ENCODE peak calls at places on chromosomes 3 and 15, in four cellular contexts. Q is NCI-H1092, W is left ventricle myocardium superior, Z is A549. A is an unnamed sample.

GRCh38 chr3:196684548-196685407 is 27.3 kb downstream of the CEP19 start:
- DNase-seq in Q (peak; percentile 19), Z (peak; percentile 34), W (peak; percentile 48), A (peak; percentile 50)

GRCh38 chr3:131704084-131704483 is 201.3 kb upstream of the MRPL3 start:
- DNase-seq in Q (no peak), W (no peak), Z (no peak), A (no peak)

GRCh38 chr15:66862111-66862815 is 160.2 kb downstream of the SMAD6 start:
- DNase-seq in W (no peak), Q (no peak), Z (peak; percentile 43), A (no peak)

GRCh38 chr3:127747751-127748521 is 74.4 kb downstream of the MGLL start:
- DNase-seq in Q (peak; percentile 64), Z (peak; percentile 84), W (peak; percentile 79), A (peak; percentile 84)

GRCh38 chr15:52559583-52559982 is 9.2 kb downstream of the ARPP19 start:
- DNase-seq in W (no peak), Q (no peak), Z (no peak), A (no peak)

GRCh38 chr15:76678766-76679165 is 226.4 kb downstream of the SCAPER start:
- DNase-seq in W (no peak), Q (no peak), Z (no peak), A (no peak)

GRCh38 chr15:29056839-29057450 is 171.2 kb downstream of the APBA2 start:
- DNase-seq in Z (no peak), Q (no peak), W (no peak), A (no peak)

GRCh38 chr3:185691622-185692021 is 105.5 kb downstream of the SENP2 start:
- DNase-seq in Z (no peak), Q (no peak), W (no peak), A (no peak)

GRCh38 chr15:63072809-63073277 is 30.3 kb downstream of the TPM1 start:
- DNase-seq in W (no peak), Q (no peak), Z (no peak), A (no peak)

GRCh38 chr3:148727242-148727641 is 29.5 kb downstream of the AGTR1 start:
- DNase-seq in W (no peak), Z (peak; percentile 23), Q (peak; percentile 10), A (no peak)

GRCh38 chr3:105359098-105359762 is 7.5 kb upstream of the ALCAM start:
- DNase-seq in W (no peak), Z (no peak), Q (no peak), A (no peak)

GRCh38 chr3:119609301-119609700 is 11.6 kb downstream of the PLA1A start:
- DNase-seq in Q (no peak), W (no peak), Z (no peak), A (no peak)

GRCh38 chr3:123285066-123285465 is 83.3 kb downstream of the SEC22A start:
- DNase-seq in W (no peak), Z (no peak), Q (no peak), A (no peak)

GRCh38 chr3:124741027-124741426 is 10.8 kb downstream of the UMPS start:
- DNase-seq in Q (no peak), Z (no peak), W (no peak), A (no peak)

GRCh38 chr3:185537369-185537970 is 14.9 kb downstream of the LIPH start:
- DNase-seq in W (no peak), Z (peak; percentile 82), Q (no peak), A (peak; percentile 51)

GRCh38 chr15:101293122-101293521 is 1.9 kb downstream of the SNRPA1 start:
- DNase-seq in Q (no peak), W (no peak), Z (no peak), A (no peak)

GRCh38 chr3:11155341-11156025 is 1.2 kb downstream of the HRH1 start:
- DNase-seq in Q (peak; percentile 28), Z (peak; percentile 87), W (peak; percentile 76), A (peak; percentile 79)

GRCh38 chr3:4551826-4552442 is 58.8 kb downstream of the ITPR1 start:
- DNase-seq in W (no peak), Q (no peak), Z (no peak), A (no peak)

GRCh38 chr3:188153498-188153948 is 434 bp upstream of the LPP start:
- DNase-seq in Z (peak; percentile 84), W (peak; percentile 84), Q (no peak), A (peak; percentile 85)